ENCODE peak calls at places on chromosomes 12 and 14, in four cellular contexts. I is uterus, P is sciatic nerve, H is T-cell. C is an unnamed sample.

GRCh38 chr14:47211263-47211662 is 464.1 kb downstream of the MDGA2 start:
- DNase-seq in I (no peak), P (no peak), H (no peak), C (no peak)

GRCh38 chr14:102442241-102443211 is 67.0 kb downstream of the ANKRD9 start:
- DNase-seq in I (no peak), P (no peak), H (no peak), C (peak; percentile 87)

GRCh38 chr14:63928744-63929174 is 76.0 kb downstream of the SYNE2 start:
- DNase-seq in I (no peak), P (no peak), H (no peak), C (no peak)

GRCh38 chr12:76018111-76018510 is 13.5 kb downstream of the PHLDA1 start:
- DNase-seq in I (no peak), P (no peak), H (no peak), C (no peak)

GRCh38 chr14:65019944-65020566 is 33.4 kb downstream of the FNTB start:
- DNase-seq in I (peak; percentile 31), P (no peak), H (no peak), C (peak; percentile 28)

GRCh38 chr12:67909091-67909531 is 80.1 kb upstream of the IFNG-AS1 start:
- DNase-seq in I (no peak), P (no peak), H (no peak), C (no peak)

GRCh38 chr14:96037891-96038557 is 1.1 kb upstream of the C14orf132 start:
- DNase-seq in I (peak; percentile 63), P (peak; percentile 66), H (no peak), C (peak; percentile 49)

GRCh38 chr12:68481181-68481941 is 129.3 kb upstream of the RAP1B start:
- DNase-seq in I (no peak), P (no peak), H (no peak), C (no peak)

GRCh38 chr12:49864817-49865090 is 21.8 kb upstream of the BCDIN3D start:
- DNase-seq in I (no peak), P (no peak), H (no peak), C (no peak)

GRCh38 chr12:42119085-42119633 is 25.5 kb downstream of the GXYLT1 start:
- DNase-seq in I (no peak), P (no peak), H (no peak), C (no peak)

GRCh38 chr14:24293525-24293924 is 6.1 kb downstream of the DHRS1 start:
- DNase-seq in I (no peak), P (no peak), H (no peak), C (no peak)

GRCh38 chr12:53423597-53423996 is at the start of gene AMHR2:
- DNase-seq in I (no peak), P (no peak), H (no peak), C (no peak)

GRCh38 chr12:128752386-128752785 is 71.4 kb downstream of the SLC15A4 start:
- DNase-seq in I (no peak), P (no peak), H (no peak), C (no peak)

GRCh38 chr12:75260316-75260715 is 50.7 kb upstream of the KCNC2 start:
- DNase-seq in I (no peak), P (no peak), H (no peak), C (no peak)

GRCh38 chr12:93061414-93062099 is 132.5 kb upstream of the EEA1 start:
- DNase-seq in I (no peak), P (no peak), H (no peak), C (no peak)

GRCh38 chr14:60971271-60971670 is 9.6 kb downstream of the TRMT5 start:
- DNase-seq in I (no peak), P (no peak), H (no peak), C (no peak)

GRCh38 chr14:20628063-20628854 is 13.2 kb downstream of the OR6S1 start:
- DNase-seq in I (no peak), P (no peak), H (no peak), C (no peak)

GRCh38 chr12:113208041-113208934 is 13.0 kb upstream of the TPCN1 start:
- DNase-seq in I (no peak), P (no peak), H (peak; percentile 60), C (peak; percentile 67)

GRCh38 chr12:21912318-21912717 is 28.9 kb downstream of the ABCC9 start:
- DNase-seq in I (no peak), P (no peak), H (no peak), C (no peak)

GRCh38 chr14:65961004-65961403 is 525.2 kb upstream of the CCDC196 start:
- DNase-seq in I (no peak), P (no peak), H (peak; percentile 64), C (peak; percentile 68)

GRCh38 chr12:1185460-1186182 is 194.6 kb downstream of the ERC1 start:
- DNase-seq in I (no peak), P (no peak), H (no peak), C (no peak)

GRCh38 chr12:53145383-53145782 is 35.1 kb upstream of the ZNF740 start:
- DNase-seq in I (no peak), P (no peak), H (no peak), C (no peak)

GRCh38 chr12:90010089-90010488 is 301.5 kb upstream of the ATP2B1 start:
- DNase-seq in I (no peak), P (no peak), H (no peak), C (no peak)

GRCh38 chr12:62256408-62257079 is 3.7 kb upstream of the USP15 start:
- DNase-seq in I (no peak), P (no peak), H (no peak), C (no peak)

GRCh38 chr12:126430921-126431320 is 1365.7 kb downstream of the AACS start:
- DNase-seq in I (no peak), P (no peak), H (no peak), C (no peak)

GRCh38 chr12:52837341-52837741 is 3.2 kb upstream of the KRT79 start:
- DNase-seq in I (no peak), P (no peak), H (no peak), C (no peak)

GRCh38 chr12:26121323-26121740 is 3.5 kb downstream of the BHLHE41 start:
- DNase-seq in I (no peak), P (no peak), H (no peak), C (no peak)

GRCh38 chr14:54589076-54589475 is 22.1 kb downstream of the SAMD4A start:
- DNase-seq in I (no peak), P (no peak), H (no peak), C (no peak)

GRCh38 chr12:54294152-54294913 is 6.5 kb downstream of the NFE2 start:
- DNase-seq in I (no peak), P (peak; percentile 70), H (peak; percentile 45), C (peak; percentile 75)

GRCh38 chr14:101501858-101502615 is 59.3 kb upstream of the DIO3 start:
- DNase-seq in I (peak; percentile 7), P (peak; percentile 34), H (no peak), C (no peak)

GRCh38 chr12:79058342-79058741 is 193.8 kb downstream of the SYT1 start:
- DNase-seq in I (no peak), P (no peak), H (no peak), C (no peak)

GRCh38 chr12:113184098-113184899 is 979 bp downstream of the DDX54 start:
- DNase-seq in I (no peak), P (peak; percentile 76), H (no peak), C (no peak)

GRCh38 chr14:80768646-80769045 is 172.9 kb downstream of the CEP128 start:
- DNase-seq in I (no peak), P (no peak), H (no peak), C (no peak)

GRCh38 chr12:75560167-75560566 is 48.8 kb upstream of the KRR1 start:
- DNase-seq in I (no peak), P (no peak), H (no peak), C (no peak)